ENCODE peak calls at places on chromosomes 16 and 17, in eight cellular contexts. One of them, this sample, is unnamed.
A peak's percentile ranks its signal among the peaks of the same experiment; 100 is the strongest.

GRCh38 chr16:18039931-18040330 is 296.6 kb downstream of the NPIPA8 start:
- DNase-seq in foreskin fibroblast: no peak
- DNase-seq in pancreas: no peak
- DNase-seq in A673: no peak
- DNase-seq in CD8-positive, alpha-beta T cell: no peak
- DNase-seq in mucosa of descending colon: no peak
- DNase-seq in RWPE1: no peak
- DNase-seq in GM06990: no peak
- DNase-seq in this sample: no peak

GRCh38 chr17:5619088-5619740 is 34.9 kb upstream of the NLRP1 start:
- DNase-seq in foreskin fibroblast: no peak
- DNase-seq in pancreas: no peak
- DNase-seq in A673: no peak
- DNase-seq in CD8-positive, alpha-beta T cell: no peak
- DNase-seq in mucosa of descending colon: no peak
- DNase-seq in RWPE1: no peak
- DNase-seq in GM06990: no peak
- DNase-seq in this sample: no peak

GRCh38 chr17:42773290-42774035 is at the start of gene VPS25:
- DNase-seq in foreskin fibroblast: peak; percentile 93
- DNase-seq in pancreas: peak; percentile 71
- DNase-seq in A673: peak; percentile 81
- DNase-seq in CD8-positive, alpha-beta T cell: peak; percentile 66
- DNase-seq in mucosa of descending colon: peak; percentile 83
- DNase-seq in RWPE1: peak; percentile 79
- DNase-seq in GM06990: peak; percentile 72
- DNase-seq in this sample: peak; percentile 83

GRCh38 chr17:35666070-35666469 is 65.4 kb upstream of the RASL10B start:
- DNase-seq in foreskin fibroblast: peak; percentile 13
- DNase-seq in pancreas: no peak
- DNase-seq in A673: no peak
- DNase-seq in CD8-positive, alpha-beta T cell: no peak
- DNase-seq in mucosa of descending colon: no peak
- DNase-seq in RWPE1: no peak
- DNase-seq in GM06990: no peak
- DNase-seq in this sample: no peak

GRCh38 chr17:59761385-59762021 is 54.0 kb downstream of the VMP1 start:
- DNase-seq in foreskin fibroblast: peak; percentile 72
- DNase-seq in pancreas: no peak
- DNase-seq in A673: no peak
- DNase-seq in CD8-positive, alpha-beta T cell: no peak
- DNase-seq in mucosa of descending colon: no peak
- DNase-seq in RWPE1: no peak
- DNase-seq in GM06990: no peak
- DNase-seq in this sample: peak; percentile 60

GRCh38 chr17:5003214-5003867 is 5.6 kb downstream of the KIF1C start:
- DNase-seq in foreskin fibroblast: no peak
- DNase-seq in pancreas: no peak
- DNase-seq in A673: no peak
- DNase-seq in CD8-positive, alpha-beta T cell: no peak
- DNase-seq in mucosa of descending colon: no peak
- DNase-seq in RWPE1: no peak
- DNase-seq in GM06990: no peak
- DNase-seq in this sample: no peak

GRCh38 chr17:58326609-58327341 is 1.8 kb downstream of the TSPOAP1 start:
- DNase-seq in foreskin fibroblast: no peak
- DNase-seq in pancreas: no peak
- DNase-seq in A673: no peak
- DNase-seq in CD8-positive, alpha-beta T cell: no peak
- DNase-seq in mucosa of descending colon: peak; percentile 17
- DNase-seq in RWPE1: no peak
- DNase-seq in GM06990: peak; percentile 76
- DNase-seq in this sample: no peak

GRCh38 chr16:5056347-5056746 is 9.4 kb downstream of the C16orf89 start:
- DNase-seq in foreskin fibroblast: peak; percentile 48
- DNase-seq in pancreas: no peak
- DNase-seq in A673: peak; percentile 63
- DNase-seq in CD8-positive, alpha-beta T cell: peak; percentile 33
- DNase-seq in mucosa of descending colon: no peak
- DNase-seq in RWPE1: no peak
- DNase-seq in GM06990: no peak
- DNase-seq in this sample: no peak

GRCh38 chr17:30093463-30094147 is 23.0 kb upstream of the NSRP1 start:
- DNase-seq in foreskin fibroblast: peak; percentile 80
- DNase-seq in pancreas: peak; percentile 56
- DNase-seq in A673: peak; percentile 87
- DNase-seq in CD8-positive, alpha-beta T cell: peak; percentile 29
- DNase-seq in mucosa of descending colon: no peak
- DNase-seq in RWPE1: peak; percentile 82
- DNase-seq in GM06990: no peak
- DNase-seq in this sample: peak; percentile 61

DNA sequence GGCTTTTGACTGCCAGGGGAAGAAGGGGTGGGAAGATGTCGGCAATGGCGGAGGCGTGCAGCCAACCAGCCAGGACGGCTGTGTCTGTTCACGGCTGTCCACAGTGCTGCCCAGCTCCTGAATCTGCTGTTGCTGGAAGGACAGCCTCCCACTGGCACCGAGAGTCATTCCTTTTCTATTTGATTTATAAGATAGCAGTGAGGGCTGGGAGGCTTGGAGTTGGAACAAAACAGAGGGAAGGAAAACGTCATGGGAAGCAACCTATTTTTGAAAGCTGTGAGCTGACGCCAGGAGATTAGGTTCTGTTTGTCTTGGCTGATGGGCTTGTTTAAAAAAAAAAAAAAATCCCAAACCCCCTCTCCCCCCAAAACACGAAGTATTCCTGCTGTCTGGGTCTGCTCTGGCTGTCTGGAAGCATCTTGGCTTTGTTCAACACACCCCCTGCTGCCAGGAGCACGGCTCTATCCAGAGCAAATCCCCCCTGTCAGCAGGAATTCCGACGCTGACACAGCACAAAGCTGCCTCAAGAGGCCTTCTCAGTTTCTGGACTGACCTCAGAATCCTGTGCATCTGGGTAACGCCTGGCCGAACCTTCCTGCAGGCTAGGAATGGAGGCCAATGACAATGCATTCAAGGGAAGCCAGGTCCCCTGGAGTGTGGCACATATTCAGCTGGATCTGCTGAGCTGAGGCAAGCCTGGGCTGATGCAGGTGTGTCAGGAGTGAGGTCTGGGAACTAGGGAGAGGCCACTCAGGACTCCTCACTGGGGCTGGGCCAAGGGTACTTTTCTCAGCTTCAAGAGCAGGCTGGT is 41.0 kb upstream of the SREBF1 start:
- DNase-seq in foreskin fibroblast: peak; percentile 87
- DNase-seq in pancreas: peak; percentile 82
- DNase-seq in A673: peak; percentile 73
- DNase-seq in CD8-positive, alpha-beta T cell: no peak
- DNase-seq in mucosa of descending colon: peak; percentile 66
- DNase-seq in RWPE1: no peak
- DNase-seq in GM06990: no peak
- DNase-seq in this sample: peak; percentile 83
- TF ChIP-seq CTCF in foreskin fibroblast: peak; percentile 10
- TF ChIP-seq CTCF in pancreas: no peak
- TF ChIP-seq CTCF in A673: no peak
- TF ChIP-seq CTCF in CD8-positive, alpha-beta T cell: no peak
- TF ChIP-seq CTCF in mucosa of descending colon: no peak
- TF ChIP-seq CTCF in RWPE1: no peak
- TF ChIP-seq CTCF in GM06990: no peak
- TF ChIP-seq CTCF in this sample: no peak

DNA sequence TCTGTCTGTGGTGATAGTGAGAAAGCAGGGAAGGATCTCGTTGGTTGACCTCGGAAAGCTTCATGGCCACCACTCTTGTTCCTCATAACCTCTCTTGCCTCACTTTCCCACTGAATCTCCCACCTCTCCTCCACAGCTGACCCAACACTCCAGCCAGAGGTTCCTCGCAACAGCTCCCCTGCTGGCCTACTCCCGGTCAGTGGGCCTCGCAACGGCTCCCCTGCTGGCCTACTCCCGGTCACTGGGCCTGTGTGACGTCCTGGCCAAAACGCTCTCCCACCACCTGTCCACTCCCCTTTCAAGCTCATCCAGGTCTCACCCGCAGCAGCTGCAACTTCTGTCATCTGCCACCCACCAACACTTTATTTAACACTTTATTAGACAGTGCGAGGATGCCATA is 149.1 kb downstream of the VPS53 start:
- DNase-seq in foreskin fibroblast: no peak
- DNase-seq in pancreas: no peak
- DNase-seq in A673: no peak
- DNase-seq in CD8-positive, alpha-beta T cell: no peak
- DNase-seq in mucosa of descending colon: no peak
- DNase-seq in RWPE1: no peak
- DNase-seq in GM06990: no peak
- DNase-seq in this sample: no peak
- TF ChIP-seq CTCF in foreskin fibroblast: no peak
- TF ChIP-seq CTCF in pancreas: no peak
- TF ChIP-seq CTCF in A673: no peak
- TF ChIP-seq CTCF in CD8-positive, alpha-beta T cell: no peak
- TF ChIP-seq CTCF in mucosa of descending colon: no peak
- TF ChIP-seq CTCF in RWPE1: no peak
- TF ChIP-seq CTCF in GM06990: no peak
- TF ChIP-seq CTCF in this sample: peak; percentile 38

DNA sequence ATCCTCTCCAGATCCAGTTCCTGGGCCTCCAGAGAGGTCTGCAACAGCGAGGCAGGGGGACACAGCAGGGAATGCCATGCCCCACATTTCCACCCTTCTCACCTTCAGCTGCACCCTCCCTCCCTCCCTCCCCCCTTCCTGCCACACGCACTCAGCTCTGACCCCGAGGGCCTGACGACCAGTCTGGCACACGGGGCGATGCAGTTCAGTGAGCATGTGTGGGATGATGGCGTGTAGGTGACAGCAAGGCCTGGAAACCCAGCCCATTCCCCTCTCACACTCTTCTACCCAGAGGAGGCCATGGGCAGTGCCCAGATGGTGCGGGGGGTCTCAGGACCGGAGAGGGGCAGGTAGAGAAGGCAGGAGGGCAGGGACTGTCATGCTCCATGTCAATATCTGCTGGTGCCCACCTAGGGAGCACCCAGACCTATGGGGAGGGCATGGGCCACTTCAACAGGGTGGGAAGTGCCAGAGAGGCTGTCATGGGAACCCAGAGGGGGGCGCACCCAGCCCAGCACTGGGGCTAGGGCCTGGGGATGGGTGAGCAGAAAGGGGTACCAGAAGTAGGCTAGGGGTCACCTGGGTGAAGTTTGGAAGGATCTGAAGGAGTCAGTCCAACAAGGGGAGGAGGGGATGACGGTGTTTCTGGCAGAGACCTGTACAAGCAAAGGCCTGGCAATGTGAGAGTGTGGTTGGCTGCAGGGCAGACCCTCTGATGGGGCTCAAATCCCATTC is 13.6 kb upstream of the KATNB1 start:
- DNase-seq in foreskin fibroblast: no peak
- DNase-seq in pancreas: no peak
- DNase-seq in A673: no peak
- DNase-seq in CD8-positive, alpha-beta T cell: no peak
- DNase-seq in mucosa of descending colon: no peak
- DNase-seq in RWPE1: no peak
- DNase-seq in GM06990: no peak
- DNase-seq in this sample: no peak
- TF ChIP-seq CTCF in foreskin fibroblast: no peak
- TF ChIP-seq CTCF in pancreas: no peak
- TF ChIP-seq CTCF in A673: no peak
- TF ChIP-seq CTCF in CD8-positive, alpha-beta T cell: no peak
- TF ChIP-seq CTCF in mucosa of descending colon: no peak
- TF ChIP-seq CTCF in RWPE1: no peak
- TF ChIP-seq CTCF in GM06990: no peak
- TF ChIP-seq CTCF in this sample: no peak

DNA sequence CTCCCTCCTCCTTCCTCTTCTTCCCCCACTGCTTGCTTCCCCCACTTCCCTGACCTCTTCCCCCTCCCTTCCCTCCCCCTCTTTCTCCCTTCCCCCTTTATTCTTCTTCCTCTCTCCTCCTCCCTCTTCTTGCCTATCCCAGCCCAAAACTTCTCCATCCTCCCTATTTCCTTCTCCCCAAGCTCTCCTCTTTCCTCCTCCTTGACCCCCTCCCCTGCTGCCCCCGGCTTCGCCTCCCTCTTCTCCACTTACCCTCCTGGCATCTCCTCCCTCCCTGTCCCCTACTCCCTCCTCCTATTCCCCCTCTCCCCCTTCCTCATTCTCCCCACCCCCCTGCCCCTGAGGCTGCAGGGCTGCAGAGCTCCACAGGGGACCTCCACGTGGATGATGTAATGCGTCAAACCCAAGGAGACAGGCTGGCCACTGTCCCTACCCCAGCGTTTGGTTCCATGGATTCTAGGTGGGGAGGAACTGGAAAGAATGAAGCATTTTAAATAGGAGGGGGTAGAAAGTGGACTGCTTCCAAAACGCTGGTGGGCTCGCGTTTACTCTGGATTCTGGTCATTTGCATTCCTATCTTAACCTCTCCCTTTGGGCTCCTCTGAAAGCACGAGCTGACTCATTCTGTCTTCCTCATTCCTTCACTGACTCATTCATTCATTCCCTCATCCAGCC is 687 bp upstream of the COTL1 start:
- DNase-seq in foreskin fibroblast: peak; percentile 96
- DNase-seq in pancreas: peak; percentile 32
- DNase-seq in A673: peak; percentile 61
- DNase-seq in CD8-positive, alpha-beta T cell: no peak
- DNase-seq in mucosa of descending colon: no peak
- DNase-seq in RWPE1: peak; percentile 87
- DNase-seq in GM06990: no peak
- DNase-seq in this sample: peak; percentile 98
- TF ChIP-seq CTCF in foreskin fibroblast: no peak
- TF ChIP-seq CTCF in pancreas: no peak
- TF ChIP-seq CTCF in A673: no peak
- TF ChIP-seq CTCF in CD8-positive, alpha-beta T cell: no peak
- TF ChIP-seq CTCF in mucosa of descending colon: no peak
- TF ChIP-seq CTCF in RWPE1: no peak
- TF ChIP-seq CTCF in GM06990: no peak
- TF ChIP-seq CTCF in this sample: peak; percentile 7

GRCh38 chr16:89378947-89379771 is 111.2 kb downstream of the ANKRD11 start:
- DNase-seq in foreskin fibroblast: peak; percentile 50
- DNase-seq in pancreas: no peak
- DNase-seq in A673: no peak
- DNase-seq in CD8-positive, alpha-beta T cell: no peak
- DNase-seq in mucosa of descending colon: no peak
- DNase-seq in RWPE1: peak; percentile 44
- DNase-seq in GM06990: no peak
- DNase-seq in this sample: no peak
- TF ChIP-seq CTCF in foreskin fibroblast: no peak
- TF ChIP-seq CTCF in pancreas: no peak
- TF ChIP-seq CTCF in A673: no peak
- TF ChIP-seq CTCF in CD8-positive, alpha-beta T cell: no peak
- TF ChIP-seq CTCF in mucosa of descending colon: no peak
- TF ChIP-seq CTCF in RWPE1: peak; percentile 70
- TF ChIP-seq CTCF in GM06990: no peak
- TF ChIP-seq CTCF in this sample: no peak

GRCh38 chr17:81702934-81703746 is at the start of gene MRPL12:
- DNase-seq in foreskin fibroblast: peak; percentile 98
- DNase-seq in pancreas: peak; percentile 92
- DNase-seq in A673: peak; percentile 97
- DNase-seq in CD8-positive, alpha-beta T cell: peak; percentile 87
- DNase-seq in mucosa of descending colon: peak; percentile 96
- DNase-seq in RWPE1: peak; percentile 86
- DNase-seq in GM06990: peak; percentile 89
- DNase-seq in this sample: peak; percentile 88
- TF ChIP-seq CTCF in foreskin fibroblast: no peak
- TF ChIP-seq CTCF in pancreas: no peak
- TF ChIP-seq CTCF in A673: no peak
- TF ChIP-seq CTCF in CD8-positive, alpha-beta T cell: no peak
- TF ChIP-seq CTCF in mucosa of descending colon: no peak
- TF ChIP-seq CTCF in RWPE1: no peak
- TF ChIP-seq CTCF in GM06990: no peak
- TF ChIP-seq CTCF in this sample: peak; percentile 73

This sample was measured in HFFc6.